ENCODE peak calls at places on chromosomes 1 and 21, in nine cellular contexts. One of them, this sample, is unnamed.

GRCh38 chr1:226632169-226632884 is 83.8 kb downstream of the STUM start:
- DNase-seq in CD8-positive, alpha-beta T cell: no peak
- DNase-seq in choroid plexus epithelial cell: no peak
- DNase-seq in left ventricle myocardium inferior: no peak
- DNase-seq in esophagus squamous epithelium: no peak
- DNase-seq in Calu3: no peak
- DNase-seq in BJ: no peak
- DNase-seq in pancreas: peak
- DNase-seq in astrocyte of the spinal cord: no peak
- DNase-seq in this sample: no peak

GRCh38 chr1:156692958-156693857 is 12.2 kb downstream of the CRABP2 start:
- DNase-seq in astrocyte of the spinal cord: peak
- DNase-seq in pancreas: peak
- DNase-seq in Calu3: peak
- DNase-seq in left ventricle myocardium inferior: no peak
- DNase-seq in CD8-positive, alpha-beta T cell: peak
- DNase-seq in choroid plexus epithelial cell: no peak
- DNase-seq in BJ: no peak
- DNase-seq in esophagus squamous epithelium: no peak
- DNase-seq in this sample: no peak

GRCh38 chr1:25684216-25684965 is 67.8 kb downstream of the MAN1C1 start:
- DNase-seq in Calu3: no peak
- DNase-seq in CD8-positive, alpha-beta T cell: no peak
- DNase-seq in esophagus squamous epithelium: no peak
- DNase-seq in left ventricle myocardium inferior: no peak
- DNase-seq in BJ: no peak
- DNase-seq in choroid plexus epithelial cell: peak
- DNase-seq in pancreas: no peak
- DNase-seq in astrocyte of the spinal cord: no peak
- DNase-seq in this sample: no peak

GRCh38 chr1:234729566-234729965 is 119.6 kb upstream of the IRF2BP2 start:
- DNase-seq in Calu3: no peak
- DNase-seq in CD8-positive, alpha-beta T cell: no peak
- DNase-seq in left ventricle myocardium inferior: no peak
- DNase-seq in esophagus squamous epithelium: no peak
- DNase-seq in choroid plexus epithelial cell: no peak
- DNase-seq in astrocyte of the spinal cord: peak
- DNase-seq in pancreas: no peak
- DNase-seq in BJ: no peak
- DNase-seq in this sample: no peak

GRCh38 chr1:234716907-234717375 is 107.0 kb upstream of the IRF2BP2 start:
- DNase-seq in left ventricle myocardium inferior: no peak
- DNase-seq in CD8-positive, alpha-beta T cell: no peak
- DNase-seq in BJ: no peak
- DNase-seq in astrocyte of the spinal cord: no peak
- DNase-seq in choroid plexus epithelial cell: no peak
- DNase-seq in pancreas: no peak
- DNase-seq in esophagus squamous epithelium: no peak
- DNase-seq in Calu3: no peak
- DNase-seq in this sample: no peak

GRCh38 chr1:94015489-94015817 is 105.5 kb downstream of the ABCA4 start:
- DNase-seq in left ventricle myocardium inferior: no peak
- DNase-seq in pancreas: no peak
- DNase-seq in choroid plexus epithelial cell: no peak
- DNase-seq in BJ: no peak
- DNase-seq in Calu3: no peak
- DNase-seq in astrocyte of the spinal cord: no peak
- DNase-seq in esophagus squamous epithelium: no peak
- DNase-seq in CD8-positive, alpha-beta T cell: no peak
- DNase-seq in this sample: no peak

GRCh38 chr1:68954841-68955240 is 458.0 kb upstream of the DEPDC1 start:
- DNase-seq in Calu3: no peak
- DNase-seq in BJ: no peak
- DNase-seq in left ventricle myocardium inferior: no peak
- DNase-seq in CD8-positive, alpha-beta T cell: no peak
- DNase-seq in pancreas: no peak
- DNase-seq in astrocyte of the spinal cord: peak
- DNase-seq in esophagus squamous epithelium: no peak
- DNase-seq in choroid plexus epithelial cell: no peak
- DNase-seq in this sample: no peak

GRCh38 chr21:26715878-26716506 is 129.2 kb downstream of the ADAMTS1 start:
- DNase-seq in astrocyte of the spinal cord: peak
- DNase-seq in BJ: no peak
- DNase-seq in left ventricle myocardium inferior: peak
- DNase-seq in pancreas: peak
- DNase-seq in choroid plexus epithelial cell: peak
- DNase-seq in esophagus squamous epithelium: no peak
- DNase-seq in Calu3: peak
- DNase-seq in CD8-positive, alpha-beta T cell: peak
- DNase-seq in this sample: no peak

GRCh38 chr1:18998016-18998724 is 41.7 kb upstream of the IFFO2 start:
- DNase-seq in left ventricle myocardium inferior: no peak
- DNase-seq in Calu3: no peak
- DNase-seq in pancreas: no peak
- DNase-seq in BJ: no peak
- DNase-seq in CD8-positive, alpha-beta T cell: no peak
- DNase-seq in astrocyte of the spinal cord: no peak
- DNase-seq in esophagus squamous epithelium: no peak
- DNase-seq in choroid plexus epithelial cell: peak
- DNase-seq in this sample: peak

GRCh38 chr1:61640531-61641125 is 84.3 kb downstream of the TM2D1 start:
- DNase-seq in astrocyte of the spinal cord: no peak
- DNase-seq in pancreas: no peak
- DNase-seq in Calu3: no peak
- DNase-seq in BJ: no peak
- DNase-seq in left ventricle myocardium inferior: peak
- DNase-seq in choroid plexus epithelial cell: no peak
- DNase-seq in CD8-positive, alpha-beta T cell: no peak
- DNase-seq in esophagus squamous epithelium: no peak
- DNase-seq in this sample: no peak

GRCh38 chr1:226867461-226868054 is 2.9 kb upstream of the PSEN2 start:
- DNase-seq in BJ: no peak
- DNase-seq in astrocyte of the spinal cord: no peak
- DNase-seq in CD8-positive, alpha-beta T cell: no peak
- DNase-seq in pancreas: no peak
- DNase-seq in Calu3: no peak
- DNase-seq in esophagus squamous epithelium: no peak
- DNase-seq in choroid plexus epithelial cell: no peak
- DNase-seq in left ventricle myocardium inferior: no peak
- DNase-seq in this sample: no peak

GRCh38 chr1:211501671-211502413 is 9.9 kb upstream of the RD3 start:
- DNase-seq in esophagus squamous epithelium: no peak
- DNase-seq in choroid plexus epithelial cell: no peak
- DNase-seq in Calu3: no peak
- DNase-seq in astrocyte of the spinal cord: no peak
- DNase-seq in pancreas: no peak
- DNase-seq in CD8-positive, alpha-beta T cell: no peak
- DNase-seq in left ventricle myocardium inferior: no peak
- DNase-seq in BJ: no peak
- DNase-seq in this sample: no peak

GRCh38 chr1:107187399-107187798 is 46.6 kb downstream of the NTNG1 start:
- DNase-seq in CD8-positive, alpha-beta T cell: no peak
- DNase-seq in Calu3: no peak
- DNase-seq in BJ: no peak
- DNase-seq in left ventricle myocardium inferior: no peak
- DNase-seq in esophagus squamous epithelium: no peak
- DNase-seq in astrocyte of the spinal cord: no peak
- DNase-seq in pancreas: no peak
- DNase-seq in choroid plexus epithelial cell: no peak
- DNase-seq in this sample: no peak

GRCh38 chr1:232305020-232305419 is 324.9 kb downstream of the SIPA1L2 start:
- DNase-seq in CD8-positive, alpha-beta T cell: no peak
- DNase-seq in choroid plexus epithelial cell: no peak
- DNase-seq in astrocyte of the spinal cord: no peak
- DNase-seq in BJ: no peak
- DNase-seq in esophagus squamous epithelium: no peak
- DNase-seq in left ventricle myocardium inferior: no peak
- DNase-seq in Calu3: no peak
- DNase-seq in pancreas: no peak
- DNase-seq in this sample: no peak

GRCh38 chr21:8989261-8989882 is 1532.0 kb upstream of the TPTE start:
- DNase-seq in pancreas: no peak
- DNase-seq in BJ: no peak
- DNase-seq in left ventricle myocardium inferior: no peak
- DNase-seq in astrocyte of the spinal cord: no peak
- DNase-seq in CD8-positive, alpha-beta T cell: no peak
- DNase-seq in Calu3: peak
- DNase-seq in choroid plexus epithelial cell: no peak
- DNase-seq in esophagus squamous epithelium: no peak
- DNase-seq in this sample: no peak

GRCh38 chr1:154839691-154840090 is 30.4 kb downstream of the KCNN3 start:
- DNase-seq in BJ: no peak
- DNase-seq in esophagus squamous epithelium: no peak
- DNase-seq in left ventricle myocardium inferior: peak
- DNase-seq in CD8-positive, alpha-beta T cell: no peak
- DNase-seq in astrocyte of the spinal cord: no peak
- DNase-seq in choroid plexus epithelial cell: no peak
- DNase-seq in pancreas: no peak
- DNase-seq in Calu3: no peak
- DNase-seq in this sample: no peak

GRCh38 chr1:200990114-200990513 is 33.4 kb downstream of the KIF21B start:
- DNase-seq in astrocyte of the spinal cord: no peak
- DNase-seq in pancreas: no peak
- DNase-seq in Calu3: no peak
- DNase-seq in esophagus squamous epithelium: no peak
- DNase-seq in BJ: no peak
- DNase-seq in choroid plexus epithelial cell: no peak
- DNase-seq in CD8-positive, alpha-beta T cell: no peak
- DNase-seq in left ventricle myocardium inferior: no peak
- DNase-seq in this sample: no peak
- TF ChIP-seq CTCF in astrocyte of the spinal cord: no peak
- TF ChIP-seq CTCF in pancreas: no peak
- TF ChIP-seq CTCF in Calu3: no peak
- TF ChIP-seq CTCF in esophagus squamous epithelium: no peak
- TF ChIP-seq CTCF in BJ: no peak
- TF ChIP-seq CTCF in choroid plexus epithelial cell: no peak
- TF ChIP-seq CTCF in CD8-positive, alpha-beta T cell: no peak
- TF ChIP-seq CTCF in left ventricle myocardium inferior: no peak
- TF ChIP-seq CTCF in this sample: no peak

DNA sequence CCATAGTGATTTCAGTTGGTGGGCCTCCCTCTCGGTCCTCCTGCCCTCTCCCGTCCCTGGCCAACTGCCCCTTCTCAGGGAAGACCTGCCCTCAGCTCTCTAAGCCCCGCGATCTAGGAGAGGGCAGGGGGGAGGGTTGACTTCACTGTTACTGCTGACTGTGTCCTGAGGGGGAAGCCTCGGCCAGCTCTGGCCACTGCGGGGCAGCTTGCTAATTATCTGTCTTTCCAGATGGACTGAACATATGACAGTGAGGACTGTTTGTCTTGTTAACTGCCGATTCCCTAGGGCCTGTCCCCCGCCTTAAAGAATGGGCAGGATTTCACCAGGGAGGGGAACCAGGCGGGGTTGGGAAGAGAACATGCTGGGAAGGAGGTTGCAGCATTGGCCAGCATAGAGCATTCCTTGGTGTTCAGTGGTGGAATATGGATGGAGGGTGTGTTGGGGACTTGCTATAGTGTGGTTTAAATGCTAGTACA is 22.9 kb downstream of the NIPAL3 start:
- DNase-seq in left ventricle myocardium inferior: peak
- DNase-seq in choroid plexus epithelial cell: peak
- DNase-seq in pancreas: no peak
- DNase-seq in BJ: no peak
- DNase-seq in astrocyte of the spinal cord: peak
- DNase-seq in Calu3: no peak
- DNase-seq in esophagus squamous epithelium: no peak
- DNase-seq in CD8-positive, alpha-beta T cell: no peak
- DNase-seq in this sample: no peak
- TF ChIP-seq CTCF in left ventricle myocardium inferior: no peak
- TF ChIP-seq CTCF in choroid plexus epithelial cell: no peak
- TF ChIP-seq CTCF in pancreas: no peak
- TF ChIP-seq CTCF in BJ: no peak
- TF ChIP-seq CTCF in astrocyte of the spinal cord: no peak
- TF ChIP-seq CTCF in Calu3: no peak
- TF ChIP-seq CTCF in esophagus squamous epithelium: no peak
- TF ChIP-seq CTCF in CD8-positive, alpha-beta T cell: no peak
- TF ChIP-seq CTCF in this sample: no peak

DNA sequence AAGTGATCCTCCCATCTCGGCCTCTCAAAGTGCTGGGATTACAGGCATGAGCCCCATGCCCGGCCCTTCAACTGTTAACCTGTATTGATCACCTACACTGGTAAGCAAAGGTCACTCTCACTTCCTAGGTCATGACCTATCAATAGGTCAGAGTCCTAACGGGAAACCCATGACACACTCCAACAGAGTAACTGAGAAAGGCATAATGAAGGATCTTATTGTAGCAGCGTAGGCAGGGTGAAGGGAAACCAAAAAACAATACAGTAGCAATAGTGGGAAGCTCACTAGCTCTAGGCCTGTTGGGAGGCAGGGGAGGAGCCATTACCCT is 19.5 kb upstream of the IFNAR1 start:
- DNase-seq in Calu3: no peak
- DNase-seq in esophagus squamous epithelium: no peak
- DNase-seq in choroid plexus epithelial cell: no peak
- DNase-seq in pancreas: no peak
- DNase-seq in CD8-positive, alpha-beta T cell: no peak
- DNase-seq in left ventricle myocardium inferior: no peak
- DNase-seq in BJ: no peak
- DNase-seq in astrocyte of the spinal cord: no peak
- DNase-seq in this sample: no peak
- TF ChIP-seq CTCF in Calu3: no peak
- TF ChIP-seq CTCF in esophagus squamous epithelium: no peak
- TF ChIP-seq CTCF in choroid plexus epithelial cell: no peak
- TF ChIP-seq CTCF in pancreas: no peak
- TF ChIP-seq CTCF in CD8-positive, alpha-beta T cell: no peak
- TF ChIP-seq CTCF in left ventricle myocardium inferior: no peak
- TF ChIP-seq CTCF in BJ: no peak
- TF ChIP-seq CTCF in astrocyte of the spinal cord: no peak
- TF ChIP-seq CTCF in this sample: no peak

DNA sequence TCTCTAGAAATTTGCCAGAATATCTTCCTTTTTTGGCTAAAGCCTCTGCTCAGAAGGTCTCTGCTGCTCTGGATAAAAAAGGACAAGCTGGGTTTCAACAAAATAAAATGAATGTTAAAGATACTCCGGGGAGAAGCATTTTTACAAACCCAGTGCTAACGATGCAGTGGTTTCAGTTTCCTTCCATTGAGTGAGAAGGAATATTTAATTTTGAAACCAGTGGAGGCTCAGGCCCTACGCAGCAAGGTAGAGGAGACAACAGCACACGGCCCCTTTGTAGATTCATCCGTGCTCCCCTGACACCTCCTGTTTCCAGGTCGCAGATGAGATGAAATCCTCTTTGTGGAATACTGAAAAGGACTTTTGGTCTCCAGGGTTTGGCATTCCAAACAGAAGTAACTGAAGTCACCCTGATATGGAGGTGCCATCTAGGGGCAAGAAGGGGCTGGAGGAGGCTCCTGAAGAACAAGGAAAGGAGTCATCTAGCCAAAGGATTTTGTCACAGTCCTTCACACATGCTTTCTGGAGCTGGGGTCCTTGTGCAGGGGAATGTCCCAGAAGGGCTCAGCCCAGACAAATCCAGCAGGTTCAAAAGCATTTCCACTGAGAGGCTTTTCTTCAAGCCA is 65.7 kb upstream of the SYT6 start:
- DNase-seq in left ventricle myocardium inferior: no peak
- DNase-seq in esophagus squamous epithelium: no peak
- DNase-seq in CD8-positive, alpha-beta T cell: no peak
- DNase-seq in BJ: no peak
- DNase-seq in choroid plexus epithelial cell: peak
- DNase-seq in Calu3: no peak
- DNase-seq in astrocyte of the spinal cord: peak
- DNase-seq in pancreas: no peak
- DNase-seq in this sample: no peak
- TF ChIP-seq CTCF in left ventricle myocardium inferior: peak
- TF ChIP-seq CTCF in esophagus squamous epithelium: no peak
- TF ChIP-seq CTCF in CD8-positive, alpha-beta T cell: no peak
- TF ChIP-seq CTCF in BJ: peak
- TF ChIP-seq CTCF in choroid plexus epithelial cell: peak
- TF ChIP-seq CTCF in Calu3: no peak
- TF ChIP-seq CTCF in astrocyte of the spinal cord: peak
- TF ChIP-seq CTCF in pancreas: no peak
- TF ChIP-seq CTCF in this sample: peak

GRCh38 chr1:161119017-161119378 is 1.1 kb downstream of the NIT1 start:
- DNase-seq in choroid plexus epithelial cell: peak
- DNase-seq in CD8-positive, alpha-beta T cell: no peak
- DNase-seq in esophagus squamous epithelium: no peak
- DNase-seq in Calu3: no peak
- DNase-seq in pancreas: peak
- DNase-seq in astrocyte of the spinal cord: no peak
- DNase-seq in BJ: no peak
- DNase-seq in left ventricle myocardium inferior: peak
- DNase-seq in this sample: no peak
- TF ChIP-seq CTCF in choroid plexus epithelial cell: no peak
- TF ChIP-seq CTCF in CD8-positive, alpha-beta T cell: no peak
- TF ChIP-seq CTCF in esophagus squamous epithelium: no peak
- TF ChIP-seq CTCF in Calu3: peak
- TF ChIP-seq CTCF in pancreas: no peak
- TF ChIP-seq CTCF in astrocyte of the spinal cord: no peak
- TF ChIP-seq CTCF in BJ: no peak
- TF ChIP-seq CTCF in left ventricle myocardium inferior: no peak
- TF ChIP-seq CTCF in this sample: no peak

This sample was measured in epithelial cell of proximal tubule.